ENCODE peak calls at places on chromosome 20, in five cellular contexts. One of them, this sample, is unnamed.

GRCh38 chr20:51763965-51764602 is 4.1 kb downstream of the ATP9A start:
- DNase-seq in cardiac muscle cell: no peak
- DNase-seq in ACHN: no peak
- DNase-seq in NCI-H2081: no peak
- DNase-seq in progenitor cell of endocrine pancreas: no peak
- DNase-seq in this sample: no peak

GRCh38 chr20:58017237-58017969 is 211.1 kb downstream of the ANKRD60 start:
- DNase-seq in ACHN: peak
- DNase-seq in cardiac muscle cell: no peak
- DNase-seq in progenitor cell of endocrine pancreas: no peak
- DNase-seq in NCI-H2081: no peak
- DNase-seq in this sample: no peak

GRCh38 chr20:11451793-11452291 is 465.9 kb upstream of the BTBD3 start:
- DNase-seq in cardiac muscle cell: no peak
- DNase-seq in ACHN: no peak
- DNase-seq in progenitor cell of endocrine pancreas: no peak
- DNase-seq in NCI-H2081: no peak
- DNase-seq in this sample: no peak

GRCh38 chr20:38726849-38727601 is 2.7 kb downstream of the SLC32A1 start:
- DNase-seq in progenitor cell of endocrine pancreas: peak
- DNase-seq in ACHN: no peak
- DNase-seq in NCI-H2081: no peak
- DNase-seq in cardiac muscle cell: peak
- DNase-seq in this sample: no peak

GRCh38 chr20:34774431-34774830 is 51.0 kb downstream of the NCOA6 start:
- DNase-seq in NCI-H2081: no peak
- DNase-seq in cardiac muscle cell: no peak
- DNase-seq in progenitor cell of endocrine pancreas: no peak
- DNase-seq in ACHN: no peak
- DNase-seq in this sample: no peak

GRCh38 chr20:40690836-40691565 is 2.0 kb upstream of the MAFB start:
- DNase-seq in NCI-H2081: no peak
- DNase-seq in ACHN: no peak
- DNase-seq in progenitor cell of endocrine pancreas: no peak
- DNase-seq in cardiac muscle cell: no peak
- DNase-seq in this sample: no peak

GRCh38 chr20:38343107-38343797 is 3.0 kb upstream of the LBP start:
- DNase-seq in cardiac muscle cell: no peak
- DNase-seq in progenitor cell of endocrine pancreas: no peak
- DNase-seq in NCI-H2081: peak
- DNase-seq in ACHN: no peak
- DNase-seq in this sample: no peak

GRCh38 chr20:59565768-59566461 is 38.4 kb upstream of the PHACTR3 start:
- DNase-seq in ACHN: no peak
- DNase-seq in progenitor cell of endocrine pancreas: no peak
- DNase-seq in cardiac muscle cell: no peak
- DNase-seq in NCI-H2081: no peak
- DNase-seq in this sample: no peak

GRCh38 chr20:46070215-46070910 is 19.4 kb downstream of the NCOA5 start:
- DNase-seq in cardiac muscle cell: no peak
- DNase-seq in NCI-H2081: no peak
- DNase-seq in ACHN: peak
- DNase-seq in progenitor cell of endocrine pancreas: no peak
- DNase-seq in this sample: no peak

GRCh38 chr20:4563534-4563933 is 158.2 kb upstream of the PRND start:
- DNase-seq in cardiac muscle cell: peak
- DNase-seq in NCI-H2081: no peak
- DNase-seq in progenitor cell of endocrine pancreas: peak
- DNase-seq in ACHN: peak
- DNase-seq in this sample: no peak

GRCh38 chr20:22374066-22374465 is 210.3 kb downstream of the FOXA2 start:
- DNase-seq in progenitor cell of endocrine pancreas: no peak
- DNase-seq in NCI-H2081: no peak
- DNase-seq in cardiac muscle cell: no peak
- DNase-seq in ACHN: no peak
- DNase-seq in this sample: peak

GRCh38 chr20:62795023-62795761 is 1.1 kb upstream of the MRGBP start:
- DNase-seq in ACHN: peak
- DNase-seq in NCI-H2081: peak
- DNase-seq in progenitor cell of endocrine pancreas: peak
- DNase-seq in cardiac muscle cell: peak
- DNase-seq in this sample: peak

GRCh38 chr20:48644286-48644828 is 183.4 kb downstream of the PREX1 start:
- DNase-seq in cardiac muscle cell: no peak
- DNase-seq in progenitor cell of endocrine pancreas: no peak
- DNase-seq in NCI-H2081: no peak
- DNase-seq in ACHN: no peak
- DNase-seq in this sample: no peak

GRCh38 chr20:51190783-51191180 is 167.9 kb upstream of the KCNG1 start:
- DNase-seq in ACHN: no peak
- DNase-seq in NCI-H2081: no peak
- DNase-seq in progenitor cell of endocrine pancreas: no peak
- DNase-seq in cardiac muscle cell: peak
- DNase-seq in this sample: no peak

GRCh38 chr20:11686900-11687543 is 230.7 kb upstream of the BTBD3 start:
- DNase-seq in cardiac muscle cell: peak
- DNase-seq in NCI-H2081: peak
- DNase-seq in progenitor cell of endocrine pancreas: no peak
- DNase-seq in ACHN: peak
- DNase-seq in this sample: peak

GRCh38 chr20:62367136-62367482 is at the start of gene LAMA5:
- DNase-seq in cardiac muscle cell: peak
- DNase-seq in ACHN: peak
- DNase-seq in progenitor cell of endocrine pancreas: peak
- DNase-seq in NCI-H2081: peak
- DNase-seq in this sample: no peak

GRCh38 chr20:44028341-44028715 is 113.7 kb downstream of the TOX2 start:
- DNase-seq in progenitor cell of endocrine pancreas: no peak
- DNase-seq in cardiac muscle cell: no peak
- DNase-seq in ACHN: no peak
- DNase-seq in NCI-H2081: no peak
- DNase-seq in this sample: no peak

GRCh38 chr20:36085686-36086267 is 68.8 kb upstream of the EPB41L1 start:
- DNase-seq in progenitor cell of endocrine pancreas: no peak
- DNase-seq in cardiac muscle cell: no peak
- DNase-seq in ACHN: peak
- DNase-seq in NCI-H2081: no peak
- DNase-seq in this sample: no peak

GRCh38 chr20:47501117-47501482 is 587 bp upstream of the NCOA3 start:
- DNase-seq in progenitor cell of endocrine pancreas: no peak
- DNase-seq in ACHN: no peak
- DNase-seq in NCI-H2081: no peak
- DNase-seq in cardiac muscle cell: no peak
- DNase-seq in this sample: no peak

GRCh38 chr20:62752181-62752670 is 43.6 kb downstream of the NTSR1 start:
- DNase-seq in cardiac muscle cell: no peak
- DNase-seq in progenitor cell of endocrine pancreas: no peak
- DNase-seq in ACHN: no peak
- DNase-seq in NCI-H2081: no peak
- DNase-seq in this sample: no peak

GRCh38 chr20:62544505-62545055 is 68.8 kb upstream of the GATA5 start:
- DNase-seq in cardiac muscle cell: no peak
- DNase-seq in progenitor cell of endocrine pancreas: no peak
- DNase-seq in NCI-H2081: no peak
- DNase-seq in ACHN: no peak
- DNase-seq in this sample: no peak

GRCh38 chr20:19995220-19995863 is 21.8 kb upstream of the NAA20 start:
- DNase-seq in ACHN: peak
- DNase-seq in NCI-H2081: peak
- DNase-seq in cardiac muscle cell: peak
- DNase-seq in progenitor cell of endocrine pancreas: no peak
- DNase-seq in this sample: peak

GRCh38 chr20:50347568-50347981 is 156.9 kb downstream of the CEBPB start:
- DNase-seq in ACHN: no peak
- DNase-seq in progenitor cell of endocrine pancreas: no peak
- DNase-seq in NCI-H2081: no peak
- DNase-seq in cardiac muscle cell: no peak
- DNase-seq in this sample: no peak

This sample was measured in COR-L47.